ENCODE peak calls at places on chromosome 7, in six cellular contexts. G, O, E, Q, W and D are unnamed samples. For H3K36me3, the result is how much of the 10 kb centered on the place peaks cover.

GRCh38 chr7:38675500-38676106 is 44.4 kb upstream of the AMPH start:
- DNase-seq in G (no peak), Q (no peak), W (no peak), E (no peak), O (no peak), D (no peak)

GRCh38 chr7:7867835-7868234 is 100.8 kb upstream of the GLCCI1 start:
- DNase-seq in W (no peak), G (no peak), Q (no peak), E (no peak), O (no peak), D (no peak)

GRCh38 chr7:28487487-28487886 is 75.2 kb downstream of the CREB5 start:
- DNase-seq in W (no peak), G (no peak), O (no peak), Q (no peak), E (no peak), D (no peak)

GRCh38 chr7:151086802-151087246 is 549 bp downstream of the AGAP3 start:
- DNase-seq in G (no peak), Q (no peak), O (no peak), W (peak), E (no peak), D (peak)

GRCh38 chr7:14598978-14599377 is 303.6 kb downstream of the DGKB start:
- DNase-seq in Q (no peak), G (no peak), E (no peak), W (no peak), O (peak), D (no peak)

GRCh38 chr7:7996568-7996967 is 28.0 kb downstream of the GLCCI1 start:
- DNase-seq in W (no peak), O (peak), Q (no peak), G (no peak), E (no peak), D (no peak)

GRCh38 chr7:108203433-108204002 is 73.4 kb upstream of the LAMB4 start:
- DNase-seq in W (no peak), G (no peak), Q (no peak), O (no peak), E (no peak), D (no peak)

GRCh38 chr7:18434171-18434570 is 61.4 kb upstream of the HDAC9 start:
- DNase-seq in E (no peak), G (no peak), W (no peak), Q (no peak), O (no peak), D (no peak)

GRCh38 chr7:6530626-6531491 is 20.4 kb downstream of the GRID2IP start:
- DNase-seq in O (no peak), E (no peak), G (no peak), W (peak), Q (peak), D (no peak)

GRCh38 chr7:6528401-6529130 is 22.7 kb downstream of the GRID2IP start:
- DNase-seq in W (no peak), E (no peak), G (no peak), Q (no peak), O (no peak), D (no peak)

GRCh38 chr7:6531492-6532279 is 19.6 kb downstream of the GRID2IP start:
- DNase-seq in Q (no peak), O (no peak), E (no peak), G (no peak), W (no peak), D (no peak)

GRCh38 chr7:6529643-6530042 is 21.6 kb downstream of the GRID2IP start:
- DNase-seq in Q (no peak), O (no peak), G (no peak), E (no peak), W (no peak), D (no peak)

DNA sequence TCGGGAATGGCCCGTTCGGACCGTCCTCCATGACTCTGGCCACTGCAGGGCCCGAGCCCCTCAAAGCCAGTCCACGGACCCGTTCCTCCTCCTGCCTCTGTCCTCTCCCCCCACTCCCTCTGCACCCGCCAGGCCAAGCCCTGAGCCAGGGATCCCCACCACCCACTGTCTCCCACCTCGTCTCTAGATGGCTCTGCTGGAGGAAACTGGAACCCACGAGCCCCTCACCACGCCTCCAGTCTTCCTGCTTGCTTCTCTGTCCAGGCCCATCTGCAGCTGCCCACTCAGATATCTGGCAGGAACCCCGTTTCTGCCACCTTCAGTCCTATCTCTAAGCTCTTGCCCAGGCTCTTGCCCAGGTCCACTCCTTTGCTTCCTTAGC is 24.3 kb downstream of the GRID2IP start:
- DNase-seq in Q (no peak), E (no peak), W (no peak), O (no peak), G (no peak), D (no peak)
- TF ChIP-seq POLR2A in Q (no peak), E (no peak), W (no peak), O (no peak), G (no peak), D (no peak)

GRCh38 chr7:85750454-85750949 is 563.6 kb upstream of the SEMA3D start:
- DNase-seq in W (no peak), E (no peak), G (peak), O (peak), Q (peak), D (peak)
- H3K4me3 ChIP-seq in W (no peak), E (no peak), G (no peak), O (no peak), Q (no peak), D (no peak)

GRCh38 chr7:148800677-148801076 is 83.4 kb downstream of the EZH2 start:
- DNase-seq in G (no peak), E (no peak), Q (no peak), O (no peak), W (no peak), D (no peak)
- H3K36me3 ChIP-seq in G (under half), E (half or more), Q (under half), O (half or more), W (half or more), D (under half)

DNA sequence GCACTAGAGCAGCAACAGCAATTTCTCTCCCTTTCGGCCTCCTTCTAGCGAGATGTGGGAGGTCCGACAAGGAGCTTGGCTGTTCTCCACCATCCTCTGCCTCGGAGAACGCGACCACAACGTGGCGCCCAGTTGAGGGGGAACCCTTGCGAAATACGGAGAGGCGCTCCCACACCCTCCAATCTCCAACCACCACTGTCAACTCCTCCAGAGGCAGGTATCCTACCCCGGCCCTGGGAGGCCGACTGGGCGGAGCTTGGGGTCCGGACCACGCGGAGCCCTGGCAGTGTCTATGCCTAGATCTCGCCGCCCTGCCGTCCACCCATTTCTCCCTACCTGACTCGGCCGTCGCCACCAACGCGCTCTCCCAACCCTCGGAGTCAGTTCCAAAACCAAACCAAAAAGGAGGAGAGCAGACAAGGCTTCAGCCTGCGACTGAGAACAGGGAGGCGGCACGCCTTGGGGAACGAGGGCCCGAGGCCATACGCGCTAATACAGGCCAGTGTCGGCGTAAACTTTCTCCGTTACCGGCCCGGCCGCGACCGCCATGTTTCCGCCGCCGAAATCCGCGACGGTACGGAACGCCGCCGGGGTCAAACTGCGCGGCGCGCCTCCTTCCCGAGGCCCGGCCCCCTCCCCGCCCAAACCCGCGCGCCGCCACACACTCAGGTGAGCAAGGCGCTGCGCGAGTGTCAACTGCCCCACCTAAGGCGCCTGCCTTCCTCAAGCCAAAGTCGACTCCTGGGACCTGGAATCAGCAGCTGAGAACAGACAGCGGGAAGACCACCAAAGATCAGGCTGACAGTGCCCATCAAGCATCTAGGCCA is at the start of gene TMEM168:
- DNase-seq in G (peak), Q (peak), W (peak), O (peak), E (peak), D (peak)
- TF ChIP-seq POLR2A in G (peak), Q (no peak), W (no peak), O (peak), E (peak), D (peak)

GRCh38 chr7:155992974-155993373 is 180.7 kb upstream of the SHH start:
- DNase-seq in Q (no peak), G (no peak), E (no peak), O (no peak), W (no peak), D (no peak)
- H3K4me3 ChIP-seq in Q (no peak), G (no peak), E (no peak), O (no peak), W (no peak), D (no peak)

DNA sequence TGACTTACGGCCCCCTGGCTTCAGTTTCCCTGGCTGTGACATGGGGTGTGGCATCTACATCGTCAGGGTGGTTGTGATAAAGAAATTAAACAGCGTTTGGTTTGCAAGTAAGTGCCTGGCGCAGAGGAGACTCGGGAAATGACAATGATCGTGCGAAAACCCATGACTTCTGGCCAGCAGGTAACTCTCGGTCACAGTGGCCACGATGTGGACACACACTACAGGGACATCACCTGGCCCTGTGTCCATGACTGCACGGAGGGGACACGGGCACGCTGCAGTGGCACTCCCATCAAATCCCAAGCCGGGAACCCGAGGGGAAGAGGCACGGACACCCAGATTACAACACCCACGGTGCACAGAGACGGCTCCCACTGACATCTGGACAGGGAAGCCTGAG is 28.7 kb downstream of the PAPOLB start:
- DNase-seq in G (no peak), O (no peak), W (peak), E (no peak), Q (no peak), D (no peak)
- H3K36me3 ChIP-seq in G (under half), O (under half), W (under half), E (under half), Q (under half), D (under half)

DNA sequence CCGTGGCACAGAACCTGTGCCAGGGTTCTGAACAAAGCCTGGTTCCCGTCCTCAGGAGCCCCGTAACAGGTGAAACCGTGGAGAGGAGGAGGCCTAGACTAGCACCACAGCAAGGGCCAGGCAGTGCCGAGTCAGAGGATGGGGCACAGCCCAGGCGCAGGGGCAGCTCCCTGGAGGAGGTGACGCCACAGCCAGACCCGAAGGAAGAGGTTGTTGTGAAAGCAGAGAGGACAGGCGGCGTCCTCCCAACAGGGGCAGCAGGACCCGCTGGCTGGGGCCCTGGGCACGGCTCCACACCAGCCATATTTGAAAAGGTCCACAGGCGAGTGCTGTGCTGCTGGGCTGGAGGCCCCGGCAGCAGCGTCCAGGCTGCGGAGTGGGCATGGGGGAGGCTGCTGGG is 25.7 kb downstream of the DAGLB start:
- DNase-seq in G (no peak), O (no peak), E (no peak), W (no peak), Q (no peak), D (no peak)
- TF ChIP-seq POLR2A in G (no peak), O (no peak), E (no peak), W (no peak), Q (no peak), D (no peak)